ENCODE peak calls at places on chromosomes 3 and 15, in eight cellular contexts. A is activated naive CD8-positive, alpha-beta T cell treated with anti-CD3 and anti-CD28 coated beads, Interleukin-2, amount 50 U/mL, for 24 hours; P is glutamatergic neuron; Y is NAMALWA; J is cardiac muscle cell; E is activated naive CD4-positive, alpha-beta T cell; L is D341Med; I is pancreas. H is an unnamed sample.

GRCh38 chr15:84658788-84659411 is 901 bp upstream of the NMB start:
- DNase-seq in A (no peak), P (no peak), Y (peak; percentile 51), J (no peak), E (no peak), L (no peak), I (no peak), H (no peak)

GRCh38 chr3:58994746-58995330 is 55.0 kb downstream of the CFAP20DC start:
- DNase-seq in A (peak; percentile 5), P (peak; percentile 28), Y (peak; percentile 71), J (peak; percentile 81), E (no peak), L (peak; percentile 69), I (peak; percentile 42), H (no peak)

GRCh38 chr3:149717391-149718056 is 34.8 kb downstream of the COMMD2 start:
- DNase-seq in A (peak; percentile 9), P (peak; percentile 37), Y (peak; percentile 77), J (peak; percentile 88), E (no peak), L (peak; percentile 65), I (peak; percentile 56), H (no peak)

GRCh38 chr3:196569003-196569516 is 600 bp downstream of the FBXO45 start:
- DNase-seq in A (peak; percentile 46), P (peak; percentile 55), Y (peak; percentile 60), J (peak; percentile 31), E (peak; percentile 44), L (no peak), I (no peak), H (peak; percentile 28)

GRCh38 chr15:32908135-32908801 is 190.5 kb downstream of the GREM1 start:
- DNase-seq in A (no peak), P (no peak), Y (peak; percentile 83), J (peak; percentile 81), E (no peak), L (no peak), I (no peak), H (no peak)

GRCh38 chr3:160945346-160945745 is 159.8 kb downstream of the B3GALNT1 start:
- DNase-seq in A (no peak), P (no peak), Y (no peak), J (no peak), E (no peak), L (no peak), I (no peak), H (no peak)

GRCh38 chr3:130395331-130395730 is 49.9 kb downstream of the COL6A5 start:
- DNase-seq in A (no peak), P (no peak), Y (no peak), J (peak; percentile 13), E (no peak), L (no peak), I (no peak), H (no peak)

GRCh38 chr15:89089316-89090230 is 1.3 kb downstream of the ABHD2 start:
- DNase-seq in A (no peak), P (no peak), Y (peak; percentile 14), J (no peak), E (no peak), L (no peak), I (no peak), H (no peak)

GRCh38 chr3:25354071-25354470 is 74.0 kb upstream of the RARB start:
- DNase-seq in A (no peak), P (no peak), Y (no peak), J (peak; percentile 8), E (no peak), L (no peak), I (no peak), H (no peak)

H was measured in omental fat pad.